ENCODE peak calls at places on chromosomes 7 and 10, in nine cellular contexts. V, L, F, A, T, K, Q, Z and H are unnamed samples.

GRCh38 chr10:29734980-29735627 is 100.3 kb upstream of the SVIL start:
- DNase-seq in Z (no peak), L (peak), K (no peak), T (no peak), Q (no peak), V (peak), F (peak), A (no peak), H (no peak)

GRCh38 chr10:8013619-8014018 is 40.9 kb upstream of the GATA3 start:
- DNase-seq in Q (no peak), V (no peak), Z (no peak), T (no peak), F (no peak), A (no peak), L (no peak), K (no peak), H (no peak)

GRCh38 chr10:126731613-126731995 is 61.1 kb upstream of the C10orf90 start:
- DNase-seq in L (no peak), Z (peak), K (peak), T (no peak), Q (no peak), F (no peak), A (no peak), V (no peak), H (no peak)

GRCh38 chr7:4051696-4052095 is 630.4 kb upstream of the FOXK1 start:
- DNase-seq in F (no peak), V (no peak), T (no peak), L (no peak), Z (no peak), A (no peak), Q (no peak), K (no peak), H (no peak)

GRCh38 chr7:131226116-131226562 is 101.5 kb upstream of the MKLN1 start:
- DNase-seq in T (no peak), K (no peak), V (no peak), A (no peak), F (no peak), Q (no peak), L (no peak), Z (peak), H (no peak)

GRCh38 chr10:121284952-121285351 is 313.3 kb downstream of the FGFR2 start:
- DNase-seq in L (no peak), A (no peak), F (no peak), T (no peak), K (no peak), Z (no peak), V (no peak), Q (no peak), H (no peak)

GRCh38 chr7:124603066-124603465 is 162.5 kb downstream of the GPR37 start:
- DNase-seq in T (no peak), V (no peak), K (no peak), Z (peak), F (no peak), A (no peak), Q (no peak), L (no peak), H (no peak)

GRCh38 chr10:47028466-47028865 is 117.2 kb downstream of the PTPN20 start:
- DNase-seq in V (no peak), Q (no peak), Z (no peak), F (no peak), T (no peak), K (no peak), L (no peak), A (no peak), H (no peak)

GRCh38 chr7:109864263-109864662 is 1226.7 kb upstream of the LRRN3 start:
- DNase-seq in L (no peak), Z (no peak), A (no peak), Q (no peak), V (peak), K (no peak), F (no peak), T (no peak), H (no peak)

GRCh38 chr7:144255471-144255897 is 9.1 kb downstream of the OR2A7 start:
- DNase-seq in T (no peak), F (no peak), V (no peak), Q (no peak), A (no peak), K (no peak), Z (no peak), L (no peak), H (no peak)

GRCh38 chr7:40675741-40676140 is 540.9 kb downstream of the SUGCT start:
- DNase-seq in A (no peak), T (no peak), L (no peak), V (no peak), K (no peak), Q (no peak), F (no peak), Z (no peak), H (no peak)

GRCh38 chr10:118792501-118792900 is 37.7 kb upstream of the CACUL1 start:
- DNase-seq in K (no peak), Z (peak), T (no peak), A (no peak), F (peak), V (no peak), L (peak), Q (no peak), H (no peak)

GRCh38 chr7:141198191-141198958 is 124.5 kb downstream of the TMEM178B start:
- DNase-seq in K (no peak), T (no peak), L (no peak), V (no peak), F (no peak), A (no peak), Q (no peak), Z (no peak), H (no peak)

GRCh38 chr7:133742709-133743538 is 384.2 kb upstream of the LRGUK start:
- DNase-seq in T (no peak), Z (peak), V (peak), A (peak), F (peak), K (no peak), L (peak), Q (no peak), H (no peak)

GRCh38 chr10:76918106-76918505 is 719.5 kb downstream of the KCNMA1 start:
- DNase-seq in Z (no peak), A (no peak), F (no peak), V (no peak), T (no peak), L (no peak), K (no peak), Q (no peak), H (no peak)

GRCh38 chr10:96201525-96201924 is 69.8 kb downstream of the BLNK start:
- DNase-seq in L (no peak), V (no peak), Z (no peak), Q (no peak), F (no peak), T (no peak), K (no peak), A (no peak), H (no peak)

GRCh38 chr7:157022681-157023588 is 12.5 kb upstream of the MNX1 start:
- DNase-seq in A (no peak), V (peak), Z (no peak), Q (no peak), F (no peak), T (no peak), L (no peak), K (no peak), H (no peak)

GRCh38 chr7:157785486-157786186 is 448.8 kb downstream of the DNAJB6 start:
- DNase-seq in A (no peak), K (no peak), Q (no peak), Z (no peak), V (no peak), L (no peak), F (no peak), T (no peak), H (no peak)

GRCh38 chr10:132450466-132450824 is 53.4 kb downstream of the PWWP2B start:
- DNase-seq in Z (no peak), V (no peak), F (no peak), A (no peak), Q (no peak), K (no peak), L (no peak), T (no peak), H (no peak)

GRCh38 chr10:132369636-132370185 is 27.3 kb upstream of the PWWP2B start:
- DNase-seq in Q (no peak), Z (no peak), V (no peak), F (no peak), T (no peak), K (no peak), A (no peak), L (no peak), H (no peak)

GRCh38 chr7:133315332-133316040 is 62.6 kb downstream of the EXOC4 start:
- DNase-seq in L (no peak), Z (peak), T (no peak), F (peak), K (peak), V (no peak), A (no peak), Q (no peak), H (no peak)

GRCh38 chr10:51204076-51204475 is 129.8 kb downstream of the PRKG1 start:
- DNase-seq in A (no peak), V (no peak), Z (no peak), F (no peak), T (no peak), Q (no peak), K (no peak), L (no peak), H (no peak)

GRCh38 chr7:66421830-66422229 is 206.9 kb upstream of the KCTD7 start:
- DNase-seq in Q (no peak), K (no peak), V (no peak), F (no peak), L (no peak), T (no peak), Z (no peak), A (no peak), H (no peak)

GRCh38 chr7:2892571-2892970 is 48.5 kb upstream of the GNA12 start:
- DNase-seq in Z (no peak), K (no peak), F (no peak), Q (no peak), T (no peak), V (no peak), L (no peak), A (no peak), H (no peak)

GRCh38 chr7:99379043-99379577 is 4.6 kb downstream of the ARPC1B start:
- DNase-seq in K (peak), Q (peak), F (peak), V (no peak), L (peak), A (no peak), Z (peak), T (peak), H (no peak)

GRCh38 chr7:139825666-139826290 is 3.3 kb upstream of the TBXAS1 start:
- DNase-seq in A (no peak), T (no peak), Z (peak), V (no peak), F (peak), L (no peak), Q (no peak), K (no peak), H (no peak)

GRCh38 chr7:86748843-86749720 is 105.4 kb downstream of the GRM3 start:
- DNase-seq in A (no peak), T (no peak), Q (no peak), K (no peak), V (no peak), Z (peak), F (no peak), L (no peak), H (no peak)

GRCh38 chr10:124308811-124309210 is 109.9 kb downstream of the OAT start:
- DNase-seq in L (no peak), Z (no peak), K (no peak), Q (no peak), T (no peak), F (no peak), V (no peak), A (no peak), H (no peak)

GRCh38 chr10:9579110-9579705 is 1438.5 kb upstream of the CELF2 start:
- DNase-seq in Z (no peak), A (no peak), T (no peak), Q (no peak), L (no peak), V (no peak), K (no peak), F (no peak), H (no peak)

GRCh38 chr10:61857746-61858145 is 43.8 kb upstream of the ARID5B start:
- DNase-seq in A (no peak), T (no peak), Q (no peak), V (no peak), K (no peak), Z (no peak), L (no peak), F (no peak), H (no peak)

GRCh38 chr10:42868530-42868929 is 85.9 kb downstream of the BMS1 start:
- DNase-seq in F (no peak), Q (no peak), Z (no peak), K (no peak), V (no peak), A (no peak), T (no peak), L (no peak), H (no peak)

GRCh38 chr7:27051451-27051850 is 44.3 kb downstream of the HOXA1 start:
- DNase-seq in K (no peak), Q (no peak), A (no peak), F (no peak), V (no peak), Z (no peak), L (no peak), T (no peak), H (no peak)

GRCh38 chr10:122186822-122187810 is 84.0 kb upstream of the BTBD16 start:
- DNase-seq in Q (no peak), K (no peak), L (no peak), A (no peak), Z (no peak), F (no peak), V (no peak), T (no peak), H (no peak)

GRCh38 chr7:196778-197321 is 4.5 kb downstream of the FAM20C start:
- DNase-seq in K (no peak), Z (no peak), Q (no peak), A (no peak), L (no peak), V (no peak), T (no peak), F (no peak), H (no peak)
- H3K4me3 ChIP-seq in K (no peak), Z (no peak), Q (no peak), A (no peak), L (no peak), V (no peak), T (no peak), F (peak), H (no peak)

DNA sequence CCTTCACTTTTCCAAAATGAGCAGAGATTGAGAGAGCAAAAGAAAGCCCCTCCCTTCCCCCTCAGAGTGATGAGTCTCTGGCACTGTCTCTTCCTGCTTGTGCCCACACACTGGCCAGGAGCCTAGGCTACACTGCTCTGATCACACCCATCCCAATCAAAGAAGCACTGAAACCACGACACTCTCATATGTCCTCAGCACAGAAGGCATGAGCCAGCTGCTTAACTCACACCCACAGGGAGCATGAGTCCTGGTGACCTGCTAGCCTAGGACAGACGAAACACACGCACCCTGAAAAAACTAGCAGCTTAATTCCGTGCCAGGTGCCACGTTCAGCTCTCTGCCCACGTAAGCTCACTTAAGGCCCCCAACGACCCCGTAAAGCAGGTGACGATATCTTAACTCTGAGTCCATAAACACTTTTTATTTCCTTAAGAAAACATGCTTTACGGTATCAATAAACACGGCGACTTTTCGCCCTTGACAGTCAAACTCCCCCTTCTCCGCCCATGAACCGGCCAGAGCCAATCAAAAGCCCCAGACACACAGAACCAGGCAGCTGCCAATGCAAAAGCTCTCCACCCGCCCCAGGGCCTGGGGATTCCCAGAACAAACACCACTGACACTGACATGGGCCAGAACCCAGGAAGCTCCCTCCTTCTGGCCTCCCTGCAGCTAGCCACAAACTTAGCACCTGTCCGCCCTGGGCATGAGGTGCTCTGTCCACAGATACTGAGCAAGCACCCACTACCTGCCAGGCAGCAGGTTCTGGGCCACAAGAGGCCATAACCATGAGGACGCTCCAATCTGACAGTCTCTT is 69.0 kb downstream of the TNRC18 start:
- DNase-seq in T (no peak), Z (peak), A (no peak), F (no peak), L (no peak), K (no peak), Q (no peak), V (no peak), H (no peak)
- H3K4me3 ChIP-seq in T (no peak), Z (no peak), A (no peak), F (no peak), L (no peak), K (no peak), Q (no peak), V (no peak), H (no peak)

DNA sequence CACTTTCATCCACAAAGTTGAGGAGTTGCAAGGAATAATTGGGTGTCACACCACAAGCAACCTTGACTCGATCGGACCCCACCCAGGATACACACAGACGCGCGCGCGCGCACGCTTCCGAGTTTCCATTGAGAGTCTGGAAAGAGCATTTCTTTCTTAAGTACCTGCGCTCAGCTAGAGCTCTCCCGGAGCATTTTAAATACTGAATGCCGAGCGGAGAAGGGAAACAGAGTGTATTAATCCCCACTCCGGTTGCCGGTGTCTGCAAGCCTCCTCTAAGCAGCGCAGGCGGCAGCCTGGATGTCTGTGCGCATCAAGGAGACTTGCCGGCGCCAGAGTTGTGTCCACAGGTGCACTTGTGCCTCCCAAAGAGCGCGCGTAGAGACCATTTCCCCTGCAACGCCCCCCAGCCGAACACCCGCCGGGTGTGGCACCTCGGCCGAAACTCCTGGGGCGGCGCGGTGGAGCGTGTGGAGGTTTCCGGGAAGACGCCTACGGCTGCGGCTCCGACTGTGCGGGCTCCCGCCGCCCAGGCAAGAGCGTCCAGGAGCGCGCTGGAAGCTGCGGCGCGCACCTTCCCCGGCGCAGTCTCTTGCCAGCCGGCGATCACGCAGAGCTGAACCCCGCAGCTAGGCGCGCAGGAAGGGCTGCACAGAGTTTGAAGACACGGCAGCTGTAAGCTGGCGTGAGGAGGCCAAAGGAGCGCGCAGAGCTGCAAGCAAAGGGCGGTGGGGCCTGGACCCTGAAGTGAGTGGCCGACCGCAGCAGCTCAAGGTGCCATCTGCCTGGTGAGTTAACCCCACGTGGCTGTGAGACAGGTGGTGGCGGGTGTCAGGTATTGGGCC is 1.1 kb upstream of the FEZF1 start:
- DNase-seq in K (no peak), V (peak), Q (no peak), A (no peak), L (no peak), T (no peak), F (peak), Z (no peak), H (no peak)
- H3K4me3 ChIP-seq in K (no peak), V (peak), Q (no peak), A (peak), L (peak), T (no peak), F (no peak), Z (no peak), H (peak)

GRCh38 chr10:13877154-13877909 is 290.6 kb downstream of the PRPF18 start:
- DNase-seq in K (no peak), T (no peak), F (no peak), Z (peak), V (no peak), Q (no peak), L (peak), A (no peak), H (no peak)

GRCh38 chr10:13883843-13884444 is 297.2 kb downstream of the PRPF18 start:
- DNase-seq in K (no peak), V (no peak), Q (no peak), L (no peak), Z (no peak), F (no peak), A (no peak), T (no peak), H (no peak)

GRCh38 chr10:13880760-13881159 is 294.0 kb downstream of the PRPF18 start:
- DNase-seq in Z (no peak), T (no peak), Q (no peak), K (no peak), L (no peak), A (no peak), V (no peak), F (no peak), H (no peak)

GRCh38 chr10:13885238-13885990 is 298.6 kb downstream of the PRPF18 start:
- DNase-seq in L (no peak), Z (no peak), V (no peak), T (no peak), K (no peak), F (no peak), A (no peak), Q (no peak), H (no peak)

DNA sequence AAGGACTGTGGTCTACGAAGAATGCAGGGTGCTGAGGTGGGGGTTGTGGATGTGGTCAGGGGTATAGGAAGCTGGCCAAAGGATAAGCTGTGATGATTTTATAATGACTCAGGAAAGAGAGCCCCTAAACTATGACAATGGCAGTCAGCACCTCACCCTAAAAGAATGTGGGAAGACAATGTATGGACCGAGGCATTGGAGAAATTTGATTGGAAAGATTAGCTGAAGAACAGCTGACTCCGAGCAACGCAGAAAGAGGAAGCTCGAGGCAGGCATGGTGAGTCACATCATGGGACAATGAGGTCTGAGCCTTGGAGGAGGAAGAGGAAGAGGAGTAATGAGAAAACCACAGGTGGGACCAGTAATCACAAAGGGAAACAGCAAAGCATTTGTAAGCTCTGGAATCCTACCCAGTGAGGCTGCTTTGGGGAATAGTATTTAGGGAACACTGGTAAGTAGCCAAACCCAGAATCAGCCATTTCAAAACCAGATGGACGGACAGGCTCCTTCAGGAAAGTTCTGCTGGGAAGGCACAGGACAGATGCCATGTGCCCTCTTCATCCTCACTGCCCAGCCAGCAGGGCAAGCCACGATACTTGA is 295.4 kb downstream of the PRPF18 start:
- DNase-seq in T (peak), K (peak), L (peak), V (peak), A (peak), F (peak), Q (peak), Z (peak), H (peak)
- H3K4me3 ChIP-seq in T (no peak), K (peak), L (no peak), V (peak), A (no peak), F (no peak), Q (no peak), Z (peak), H (peak)

GRCh38 chr10:114681542-114681941 is 23.5 kb upstream of the ABLIM1 start:
- DNase-seq in F (peak), K (no peak), Z (no peak), L (no peak), V (no peak), T (no peak), A (no peak), Q (no peak), H (no peak)
- H3K4me3 ChIP-seq in F (no peak), K (no peak), Z (no peak), L (peak), V (no peak), T (no peak), A (peak), Q (no peak), H (no peak)